ENCODE peak calls at places on chromosomes 3 and 15, in five cellular contexts. N, I, Z, L and E are unnamed samples.

GRCh38 chr3:40911928-40912327 is 287.4 kb upstream of the CTNNB1 start:
- DNase-seq in N (no peak), I (no peak), Z (no peak), L (no peak), E (no peak)

GRCh38 chr3:8668216-8668615 is 23.6 kb upstream of the SSUH2 start:
- DNase-seq in N (no peak), I (no peak), Z (no peak), L (no peak), E (no peak)

GRCh38 chr3:125129512-125129962 is 73.7 kb upstream of the HEG1 start:
- DNase-seq in N (no peak), I (no peak), Z (peak; percentile 21), L (no peak), E (no peak)

GRCh38 chr3:19348500-19348899 is 200.2 kb downstream of the KCNH8 start:
- DNase-seq in N (peak; percentile 8), I (no peak), Z (no peak), L (no peak), E (no peak)

GRCh38 chr15:61216519-61216918 is 12.6 kb downstream of the RORA start:
- DNase-seq in N (no peak), I (no peak), Z (no peak), L (no peak), E (no peak)

GRCh38 chr15:101017935-101018849 is 99.0 kb downstream of the LRRK1 start:
- DNase-seq in N (no peak), I (no peak), Z (no peak), L (no peak), E (no peak)

GRCh38 chr3:31571325-31571724 is 38.6 kb downstream of the STT3B start:
- DNase-seq in N (no peak), I (no peak), Z (no peak), L (no peak), E (no peak)

GRCh38 chr3:64109438-64109837 is 86.1 kb upstream of the PSMD6 start:
- DNase-seq in N (no peak), I (no peak), Z (no peak), L (no peak), E (no peak)

GRCh38 chr3:67028385-67028784 is 30.3 kb downstream of the KBTBD8 start:
- DNase-seq in N (no peak), I (no peak), Z (no peak), L (no peak), E (no peak)

GRCh38 chr3:170321326-170322034 is 36.0 kb upstream of the SKIL start:
- DNase-seq in N (no peak), I (no peak), Z (no peak), L (no peak), E (no peak)

GRCh38 chr15:95024388-95024787 is 793.0 kb downstream of the MCTP2 start:
- DNase-seq in N (peak; percentile 19), I (no peak), Z (no peak), L (peak; percentile 49), E (no peak)
- TF ChIP-seq CTCF in N (peak; percentile 71), I (no peak), Z (no peak), L (peak; percentile 62), E (peak; percentile 12)

GRCh38 chr3:414063-414462 is 217.5 kb downstream of the CHL1 start:
- DNase-seq in N (peak; percentile 43), I (no peak), Z (no peak), L (peak; percentile 47), E (peak; percentile 4)
- TF ChIP-seq CTCF in N (peak; percentile 78), I (peak; percentile 22), Z (peak; percentile 41), L (peak; percentile 24), E (peak; percentile 32)

DNA sequence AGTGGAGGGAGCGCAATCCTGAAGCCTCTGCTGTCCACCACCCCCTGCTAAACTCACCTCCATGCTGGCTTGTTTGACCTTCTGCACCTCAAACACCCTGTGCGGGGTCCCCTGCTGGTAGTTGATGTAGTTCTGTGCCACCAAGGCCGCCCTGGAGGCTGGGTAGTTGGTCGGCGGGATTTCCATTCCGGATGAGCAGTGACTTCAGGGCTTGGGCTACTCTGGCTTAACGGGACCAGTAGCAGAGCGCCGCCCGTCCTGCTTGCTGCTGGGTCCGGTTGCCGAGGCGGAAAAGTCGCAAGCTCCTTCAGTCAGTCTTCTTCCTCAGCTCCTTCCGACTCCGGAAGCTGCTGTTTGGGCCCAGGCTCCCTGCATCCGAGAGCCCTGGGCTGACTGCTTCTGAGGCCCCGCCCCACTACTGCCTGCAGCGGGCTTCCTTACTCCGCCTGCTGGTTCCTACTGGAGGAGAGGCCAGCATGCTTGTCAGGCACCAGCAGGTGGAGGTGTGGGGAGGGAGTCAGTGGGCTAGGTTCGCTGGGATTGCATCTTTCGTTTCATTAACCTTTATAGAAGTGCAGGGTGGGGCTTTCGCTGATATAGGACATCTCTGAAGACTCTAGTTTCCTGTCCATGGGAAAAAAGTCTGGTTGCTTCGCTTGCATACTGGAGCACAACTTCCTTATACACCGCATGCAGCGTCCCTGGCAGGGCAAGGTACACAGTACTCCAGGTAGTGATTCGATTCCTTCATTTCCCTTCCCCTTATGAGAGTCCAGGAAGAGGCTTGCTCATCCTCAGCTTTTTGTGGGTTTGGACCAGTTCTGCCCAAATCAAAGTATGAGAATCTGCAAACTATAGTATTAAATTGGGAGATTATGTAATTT is at the start of gene LXN:
- DNase-seq in N (peak; percentile 82), I (peak; percentile 80), Z (peak; percentile 94), L (peak; percentile 87), E (peak; percentile 93)
- TF ChIP-seq CTCF in N (peak; percentile 63), I (peak; percentile 80), Z (peak; percentile 61), L (peak; percentile 85), E (peak; percentile 80)

DNA sequence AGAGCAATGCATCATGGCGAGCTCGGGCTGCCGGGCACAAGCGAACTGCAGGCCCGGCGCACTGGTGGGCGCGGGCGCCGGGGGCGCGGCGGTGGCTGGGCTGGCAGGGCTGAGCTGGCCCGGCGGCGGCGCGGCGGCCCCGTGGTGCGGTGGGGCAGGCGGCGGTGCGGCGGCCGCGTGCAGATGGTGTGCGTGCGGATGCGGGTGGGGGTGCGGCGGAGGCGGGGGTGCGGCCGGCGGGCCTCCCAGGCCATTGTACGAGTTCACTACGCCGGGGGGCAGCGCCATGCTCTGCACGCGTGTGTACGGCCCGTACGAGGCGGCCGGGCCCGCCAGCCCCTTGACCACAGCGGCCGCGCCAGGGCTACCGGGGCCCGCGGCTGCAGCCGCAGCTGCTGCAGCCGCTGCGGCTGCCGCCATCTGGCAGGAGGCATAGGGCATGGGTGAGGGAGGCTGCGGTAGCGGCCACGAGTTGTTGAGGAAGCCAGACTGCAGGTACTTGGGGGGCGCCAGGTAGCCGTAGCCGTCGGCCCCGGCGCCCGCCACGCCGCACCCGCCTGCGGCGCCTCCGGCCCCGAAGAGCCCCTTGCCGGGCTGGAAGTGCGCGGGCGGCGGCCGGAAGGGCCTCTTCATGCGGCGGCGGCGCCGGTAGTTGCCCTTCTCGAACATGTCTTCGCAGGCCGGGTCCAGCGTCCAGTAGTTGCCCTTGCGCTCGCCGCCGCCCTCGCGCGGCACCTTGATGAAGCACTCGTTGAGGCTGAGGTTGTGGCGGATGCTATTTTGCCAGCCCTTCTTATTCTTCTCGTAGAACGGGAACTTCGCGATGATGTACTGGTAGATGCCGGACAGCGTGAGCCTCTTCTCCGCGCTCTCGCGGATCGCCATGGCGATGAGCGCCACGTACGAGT is 1.0 kb downstream of the FOXL2 start:
- DNase-seq in N (no peak), I (no peak), Z (no peak), L (peak; percentile 37), E (no peak)
- TF ChIP-seq CTCF in N (no peak), I (no peak), Z (no peak), L (peak; percentile 24), E (peak; percentile 20)